ENCODE peak calls at places on chromosomes 3 and 15, in seven cellular contexts. Q is neural progenitor cell, V is endothelial cell of umbilical vein, F is mesendoderm, A is GM23248, T is PC-9, D is SK-N-SH. N is an unnamed sample.

GRCh38 chr3:61729235-61729634 is 167.9 kb downstream of the PTPRG start:
- DNase-seq in Q (no peak), V (no peak), F (no peak), A (no peak), T (no peak), D (no peak), N (no peak)

GRCh38 chr3:139457066-139457465 is 19.2 kb downstream of the RBP2 start:
- DNase-seq in Q (no peak), V (no peak), F (no peak), A (no peak), T (no peak), D (no peak), N (no peak)

GRCh38 chr3:56838441-56838840 is 36.7 kb upstream of the ARHGEF3 start:
- DNase-seq in Q (no peak), V (no peak), F (no peak), A (no peak), T (no peak), D (no peak), N (no peak)

GRCh38 chr3:38163117-38163870 is 2.0 kb upstream of the OXSR1 start:
- DNase-seq in Q (peak), V (no peak), F (peak), A (peak), T (no peak), D (no peak), N (peak)

GRCh38 chr3:43872301-43872700 is 181.6 kb downstream of the ABHD5 start:
- DNase-seq in Q (no peak), V (peak), F (peak), A (peak), T (peak), D (peak), N (no peak)

GRCh38 chr3:62073038-62073437 is 300.3 kb downstream of the FEZF2 start:
- DNase-seq in Q (no peak), V (no peak), F (no peak), A (peak), T (no peak), D (no peak), N (no peak)

GRCh38 chr3:143302638-143303171 is 183.1 kb downstream of the CHST2 start:
- DNase-seq in Q (no peak), V (peak), F (peak), A (peak), T (no peak), D (no peak), N (no peak)

GRCh38 chr3:47612178-47612577 is 33.5 kb upstream of the CSPG5 start:
- DNase-seq in Q (no peak), V (peak), F (peak), A (peak), T (peak), D (no peak), N (no peak)

GRCh38 chr15:42994546-42994945 is 74.0 kb upstream of the TTBK2 start:
- DNase-seq in Q (no peak), V (no peak), F (peak), A (peak), T (no peak), D (no peak), N (no peak)

GRCh38 chr15:93846148-93846547 is 385.2 kb upstream of the MCTP2 start:
- DNase-seq in Q (no peak), V (no peak), F (no peak), A (no peak), T (no peak), D (no peak), N (no peak)

GRCh38 chr3:87191641-87192040 is 35.5 kb upstream of the CHMP2B start:
- DNase-seq in Q (no peak), V (peak), F (no peak), A (peak), T (no peak), D (no peak), N (no peak)

GRCh38 chr15:53831907-53832793 is 72.7 kb upstream of the WDR72 start:
- DNase-seq in Q (no peak), V (no peak), F (peak), A (no peak), T (no peak), D (no peak), N (no peak)

GRCh38 chr3:16884084-16884747 is 539 bp upstream of the PLCL2 start:
- DNase-seq in Q (peak), V (peak), F (peak), A (peak), T (no peak), D (peak), N (peak)

GRCh38 chr3:20215636-20216035 is 29.6 kb upstream of the SGO1 start:
- DNase-seq in Q (no peak), V (no peak), F (no peak), A (no peak), T (peak), D (no peak), N (no peak)

GRCh38 chr15:72009207-72009606 is 108.7 kb downstream of the MYO9A start:
- DNase-seq in Q (no peak), V (no peak), F (peak), A (no peak), T (no peak), D (no peak), N (no peak)

GRCh38 chr15:56058986-56059385 is 65.6 kb upstream of the NEDD4 start:
- DNase-seq in Q (no peak), V (no peak), F (no peak), A (no peak), T (no peak), D (no peak), N (no peak)

GRCh38 chr15:87827126-87827525 is 429.4 kb downstream of the NTRK3 start:
- DNase-seq in Q (no peak), V (no peak), F (peak), A (peak), T (no peak), D (no peak), N (no peak)

GRCh38 chr3:172655388-172655787 is 55.5 kb downstream of the NCEH1 start:
- DNase-seq in Q (no peak), V (no peak), F (no peak), A (no peak), T (no peak), D (no peak), N (no peak)

GRCh38 chr15:74399511-74400312 is 32.3 kb upstream of the CYP11A1 start:
- DNase-seq in Q (no peak), V (no peak), F (no peak), A (peak), T (peak), D (no peak), N (peak)

GRCh38 chr3:165983284-165983683 is 146.1 kb upstream of the BCHE start:
- DNase-seq in Q (no peak), V (peak), F (peak), A (no peak), T (no peak), D (no peak), N (no peak)

GRCh38 chr15:35557544-35557943 is 11.6 kb upstream of the DPH6 start:
- DNase-seq in Q (no peak), V (no peak), F (peak), A (peak), T (peak), D (no peak), N (no peak)

GRCh38 chr15:35559683-35560082 is 13.7 kb upstream of the DPH6 start:
- DNase-seq in Q (no peak), V (no peak), F (no peak), A (no peak), T (no peak), D (no peak), N (no peak)

GRCh38 chr15:35560258-35560657 is 14.3 kb upstream of the DPH6 start:
- DNase-seq in Q (no peak), V (no peak), F (no peak), A (no peak), T (no peak), D (no peak), N (no peak)

GRCh38 chr15:35555244-35555643 is 9.3 kb upstream of the DPH6 start:
- DNase-seq in Q (no peak), V (no peak), F (no peak), A (no peak), T (no peak), D (no peak), N (no peak)

GRCh38 chr15:35557012-35557411 is 11.0 kb upstream of the DPH6 start:
- DNase-seq in Q (no peak), V (no peak), F (no peak), A (no peak), T (no peak), D (no peak), N (no peak)
- H3K4me2 ChIP-seq in Q (no peak), V (no peak), F (no peak), A (peak), T (no peak), D (no peak), N (no peak)

DNA sequence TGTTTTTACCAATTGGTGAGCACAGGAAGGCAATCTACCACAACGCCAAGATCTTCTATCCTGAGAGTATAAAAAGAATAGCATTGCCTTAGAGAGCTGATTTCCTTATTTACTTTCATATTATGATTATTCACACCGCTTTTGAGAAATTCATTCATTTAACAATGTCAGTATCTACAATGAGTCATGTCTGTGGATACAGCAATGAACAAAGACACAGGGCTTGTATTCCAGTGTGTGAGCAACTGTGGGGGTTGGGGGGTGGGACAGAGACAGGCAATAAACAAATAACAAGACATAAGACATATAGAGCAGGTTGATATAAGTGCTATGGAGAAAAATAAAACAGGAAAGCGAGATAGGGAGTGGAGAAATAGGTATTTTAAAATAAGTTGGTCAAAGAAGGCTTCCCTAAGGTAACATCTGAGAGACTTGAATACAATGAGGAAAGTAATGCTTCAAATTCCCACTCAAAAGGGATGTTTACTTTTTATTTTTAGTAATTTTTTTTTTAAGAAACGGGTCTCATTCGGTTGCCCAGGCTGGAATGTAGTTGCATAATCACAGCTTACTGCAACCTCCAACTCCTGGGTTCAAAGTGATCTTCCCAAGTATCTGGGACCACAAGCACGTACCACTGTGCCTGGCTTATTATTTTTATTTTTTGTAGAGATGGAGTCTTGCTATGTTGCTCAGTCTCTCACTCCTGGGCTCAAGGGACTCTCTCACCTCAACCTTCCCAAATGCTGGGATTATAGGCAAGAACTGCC is 45.7 kb downstream of the PGBD4 start:
- DNase-seq in Q (no peak), V (peak), F (no peak), A (peak), T (peak), D (no peak), N (no peak)
- H3K27ac ChIP-seq in Q (no peak), V (peak), F (no peak), A (no peak), T (no peak), D (no peak), N (no peak)

DNA sequence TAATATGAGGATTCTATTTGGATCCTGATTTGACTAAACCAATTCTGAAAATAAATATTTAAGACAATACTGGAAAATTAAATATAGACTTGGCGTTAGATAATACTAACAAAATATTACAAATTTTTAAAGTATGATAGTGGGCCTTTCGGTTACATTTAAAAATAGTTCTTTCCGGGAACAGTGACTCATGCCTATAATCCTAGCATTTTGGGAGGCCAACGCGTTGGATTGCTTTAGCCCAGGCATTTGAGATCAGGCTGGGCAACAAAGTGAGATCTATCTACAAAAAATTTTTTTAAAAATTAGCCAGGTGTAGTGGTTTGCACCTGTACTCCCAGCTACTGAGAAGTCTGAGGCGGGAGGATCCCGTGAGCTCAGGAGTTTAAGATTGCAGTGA is 30.3 kb upstream of the GADL1 start:
- DNase-seq in Q (no peak), V (no peak), F (no peak), A (peak), T (no peak), D (no peak), N (no peak)
- H3K4me2 ChIP-seq in Q (no peak), V (no peak), F (no peak), A (peak), T (no peak), D (no peak), N (no peak)

DNA sequence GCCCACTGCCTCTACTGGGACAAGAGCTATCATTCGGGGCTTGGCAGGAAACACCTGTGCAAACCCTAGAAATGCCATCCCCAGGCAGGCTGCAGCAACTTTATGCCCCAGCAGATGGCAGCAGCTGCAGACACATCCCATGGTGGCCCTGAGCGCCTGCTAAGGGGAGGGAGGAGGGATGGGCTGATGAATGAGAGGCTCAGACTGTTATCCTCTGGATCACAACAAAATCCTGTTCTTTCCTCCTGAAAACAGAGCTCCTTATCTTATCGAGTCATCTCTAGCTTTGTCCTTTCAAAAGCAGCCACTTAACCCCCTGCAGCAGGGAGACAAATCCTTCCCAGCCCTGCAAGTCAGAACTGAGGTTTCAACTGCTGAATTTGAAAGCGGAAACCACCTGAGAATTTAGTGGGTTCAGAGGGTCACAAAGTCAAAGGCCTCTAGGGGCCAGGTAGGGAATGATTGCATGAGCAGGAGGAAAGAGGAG is 90.6 kb upstream of the PROK2 start:
- DNase-seq in Q (peak), V (peak), F (peak), A (peak), T (no peak), D (peak), N (peak)
- H3K27ac ChIP-seq in Q (no peak), V (no peak), F (no peak), A (no peak), T (no peak), D (no peak), N (no peak)

DNA sequence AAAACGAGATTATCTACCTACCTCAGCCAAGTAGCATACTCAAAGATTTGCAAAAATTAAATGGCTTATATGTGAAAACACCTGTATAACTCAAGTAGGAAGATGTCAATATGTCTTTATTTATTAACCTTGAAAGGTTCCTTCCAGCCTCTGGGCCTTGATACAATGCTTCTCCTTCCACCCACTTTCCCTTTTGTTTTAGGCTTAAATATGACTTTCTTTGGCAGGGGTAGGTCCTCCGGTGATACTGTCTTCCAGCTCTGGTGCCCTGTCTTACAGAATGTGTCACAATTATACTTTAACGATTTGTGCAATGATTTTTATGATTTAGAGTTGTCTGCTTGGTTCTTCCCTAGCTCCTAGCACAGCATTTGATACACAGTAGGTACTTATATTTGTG is 4.1 kb downstream of the LINS1 start:
- DNase-seq in Q (no peak), V (no peak), F (no peak), A (no peak), T (no peak), D (no peak), N (no peak)
- H3K4me2 ChIP-seq in Q (no peak), V (no peak), F (no peak), A (no peak), T (no peak), D (no peak), N (no peak)

GRCh38 chr15:73326157-73326556 is 42.6 kb downstream of the HCN4 start:
- DNase-seq in Q (no peak), V (no peak), F (peak), A (no peak), T (no peak), D (no peak), N (no peak)
- H3K27ac ChIP-seq in Q (no peak), V (no peak), F (no peak), A (no peak), T (no peak), D (no peak), N (no peak)

GRCh38 chr3:59546522-59546921 is 496.7 kb upstream of the CFAP20DC start:
- DNase-seq in Q (no peak), V (no peak), F (no peak), A (no peak), T (no peak), D (no peak), N (no peak)

GRCh38 chr3:59545369-59545768 is 495.5 kb upstream of the CFAP20DC start:
- DNase-seq in Q (no peak), V (no peak), F (peak), A (no peak), T (no peak), D (no peak), N (no peak)

GRCh38 chr3:59551834-59552233 is 502.0 kb upstream of the CFAP20DC start:
- DNase-seq in Q (no peak), V (no peak), F (no peak), A (no peak), T (no peak), D (peak), N (no peak)

GRCh38 chr3:59549972-59550371 is 500.1 kb upstream of the CFAP20DC start:
- DNase-seq in Q (no peak), V (no peak), F (no peak), A (no peak), T (no peak), D (no peak), N (no peak)

DNA sequence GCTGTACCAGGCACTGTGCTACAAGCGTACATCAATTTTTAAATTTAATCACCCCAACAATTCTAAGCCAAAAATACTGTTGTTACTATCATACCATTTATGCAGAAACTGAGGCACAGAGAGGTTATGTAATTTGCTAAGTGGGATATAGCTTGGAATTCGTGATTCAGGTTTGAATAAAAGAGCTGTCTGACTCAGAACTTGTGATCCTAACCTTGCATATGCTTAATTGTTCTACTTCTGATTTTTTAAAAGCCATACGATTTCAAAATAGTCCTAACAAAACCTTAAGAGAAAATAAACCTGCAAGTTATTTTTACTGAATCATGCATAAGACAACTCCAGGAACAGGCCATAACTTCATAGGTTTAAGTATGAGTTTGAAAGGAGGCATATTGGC is 498.0 kb upstream of the CFAP20DC start:
- DNase-seq in Q (no peak), V (no peak), F (no peak), A (no peak), T (no peak), D (no peak), N (no peak)
- H3K4me2 ChIP-seq in Q (no peak), V (no peak), F (no peak), A (no peak), T (no peak), D (no peak), N (no peak)

N was measured in OCI-LY7.